ENCODE peak calls at places on chromosomes 1 and 21, in six cellular contexts. B is A549, R is H1, T is NB4, I is esophagus squamous epithelium, J is heart left ventricle. D is an unnamed sample.

GRCh38 chr1:7616076-7616833 is 154.8 kb upstream of the VAMP3 start:
- DNase-seq in T (peak), B (peak), J (peak), I (no peak), R (no peak), D (no peak)

GRCh38 chr1:206524739-206525364 is 17.5 kb downstream of the RASSF5 start:
- DNase-seq in J (no peak), T (no peak), I (no peak), B (no peak), R (no peak), D (no peak)

GRCh38 chr1:22273686-22274681 is 131.1 kb upstream of the WNT4 start:
- DNase-seq in B (no peak), I (no peak), T (no peak), J (no peak), R (no peak), D (no peak)

GRCh38 chr1:96333522-96334235 is 387.9 kb upstream of the PTBP2 start:
- DNase-seq in B (no peak), J (no peak), R (no peak), I (no peak), T (no peak), D (no peak)

GRCh38 chr1:149849246-149849946 is 50.0 kb upstream of the BOLA1 start:
- DNase-seq in B (no peak), R (no peak), T (peak), J (no peak), I (no peak), D (no peak)

GRCh38 chr1:38117444-38117887 is 70.9 kb upstream of the POU3F1 start:
- DNase-seq in B (no peak), R (no peak), T (no peak), I (no peak), J (no peak), D (peak)

GRCh38 chr1:114456586-114456985 is 54.4 kb downstream of the TRIM33 start:
- DNase-seq in B (no peak), J (no peak), T (no peak), I (no peak), R (no peak), D (no peak)

GRCh38 chr1:28766532-28767183 is 29.9 kb downstream of the YTHDF2 start:
- DNase-seq in B (no peak), T (no peak), J (no peak), R (no peak), I (no peak), D (no peak)

GRCh38 chr1:35044406-35044805 is 12.7 kb upstream of the ZMYM6 start:
- DNase-seq in T (no peak), B (no peak), R (no peak), J (no peak), I (no peak), D (no peak)

GRCh38 chr1:197150336-197151005 is 4.0 kb upstream of the ASPM start:
- DNase-seq in T (no peak), R (no peak), B (no peak), J (no peak), I (no peak), D (no peak)

GRCh38 chr1:48228156-48228555 is 5.6 kb downstream of the SLC5A9 start:
- DNase-seq in T (no peak), J (no peak), B (no peak), R (peak), I (no peak), D (no peak)

GRCh38 chr1:154476791-154477190 is 25.2 kb upstream of the TDRD10 start:
- DNase-seq in J (no peak), I (no peak), T (no peak), B (no peak), R (no peak), D (peak)

GRCh38 chr1:55195523-55196233 is 19.5 kb downstream of the USP24 start:
- DNase-seq in B (no peak), J (no peak), T (peak), R (no peak), I (no peak), D (no peak)

GRCh38 chr1:116154536-116154935 is 43.3 kb downstream of the MAB21L3 start:
- DNase-seq in B (no peak), T (no peak), R (no peak), J (no peak), I (no peak), D (no peak)

GRCh38 chr1:77655431-77655974 is 27.0 kb downstream of the ZZZ3 start:
- DNase-seq in T (no peak), J (no peak), B (no peak), R (no peak), I (no peak), D (no peak)

GRCh38 chr1:13960376-13960987 is 260.5 kb downstream of the PRDM2 start:
- DNase-seq in B (peak), I (no peak), J (peak), T (peak), R (peak), D (peak)

GRCh38 chr1:43238104-43238503 is 31.7 kb upstream of the TMEM125 start:
- DNase-seq in B (peak), J (peak), R (peak), T (peak), I (no peak), D (peak)

GRCh38 chr1:23638786-23639241 is 52.8 kb upstream of the RPL11 start:
- DNase-seq in I (no peak), J (no peak), T (no peak), R (no peak), B (no peak), D (no peak)

GRCh38 chr1:172360511-172360910 is 60.0 kb upstream of the C1orf105 start:
- DNase-seq in I (no peak), T (no peak), R (peak), J (no peak), B (no peak), D (no peak)

GRCh38 chr1:209207701-209208286 is 375.7 kb upstream of the CAMK1G start:
- DNase-seq in I (no peak), J (peak), R (peak), B (peak), T (peak), D (peak)

GRCh38 chr1:43958351-43959255 is 11.2 kb upstream of the DPH2 start:
- DNase-seq in I (no peak), B (no peak), T (no peak), J (no peak), R (no peak), D (no peak)

GRCh38 chr1:64320899-64321624 is 117.6 kb downstream of the UBE2U start:
- DNase-seq in B (no peak), T (peak), I (no peak), R (no peak), J (no peak), D (no peak)

GRCh38 chr1:179910934-179911333 is 28.8 kb downstream of the TOR1AIP1 start:
- DNase-seq in J (no peak), R (no peak), I (no peak), T (no peak), B (no peak), D (no peak)

DNA sequence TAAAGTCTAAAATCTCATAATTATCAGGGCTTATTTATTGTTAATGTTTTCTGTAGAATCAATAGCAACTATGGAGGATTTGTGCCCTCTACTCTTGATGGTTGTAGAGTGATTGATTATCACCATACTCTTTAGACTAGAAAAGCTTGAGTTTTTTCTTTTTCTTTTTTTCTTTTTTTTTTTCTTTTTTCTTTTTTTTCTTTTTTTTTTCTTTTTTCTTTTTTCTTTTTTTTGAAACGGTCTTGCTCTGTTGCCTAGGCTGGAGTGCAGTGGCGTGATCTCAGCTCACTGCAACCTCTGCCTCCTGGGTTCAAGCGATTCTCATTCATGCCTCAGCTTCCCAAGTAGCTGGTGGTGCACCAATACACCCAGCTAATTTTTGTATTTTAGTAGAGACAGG is 29.7 kb downstream of the TOR1AIP1 start:
- DNase-seq in T (no peak), J (no peak), B (no peak), I (no peak), R (no peak), D (no peak)
- TF ChIP-seq CTCF in T (no peak), J (no peak), B (no peak), I (no peak), R (no peak), D (no peak)

GRCh38 chr1:32981003-32981909 is 16.6 kb upstream of the RNF19B start:
- DNase-seq in T (peak), I (no peak), B (peak), R (no peak), J (peak), D (peak)
- TF ChIP-seq POLR2A in T (no peak), I (peak), B (peak), R (no peak), J (peak), D (no peak)

GRCh38 chr1:1426961-1427934 is 6.2 kb upstream of the ANKRD65 start:
- DNase-seq in J (no peak), I (no peak), T (no peak), B (no peak), R (no peak), D (no peak)
- TF ChIP-seq CTCF in J (no peak), I (no peak), T (no peak), B (no peak), R (no peak), D (no peak)

GRCh38 chr1:235063068-235063765 is 65.4 kb downstream of the TOMM20 start:
- DNase-seq in R (no peak), I (no peak), B (no peak), J (no peak), T (peak), D (no peak)
- TF ChIP-seq POLR2A in R (no peak), I (no peak), B (no peak), J (no peak), T (no peak), D (no peak)

GRCh38 chr1:234842726-234843641 is 233.0 kb upstream of the IRF2BP2 start:
- DNase-seq in J (no peak), I (no peak), R (no peak), B (no peak), T (peak), D (no peak)
- TF ChIP-seq CTCF in J (no peak), I (no peak), R (no peak), B (no peak), T (no peak), D (no peak)

GRCh38 chr21:17611414-17612022 is 1.2 kb downstream of the BTG3 start:
- DNase-seq in B (peak), I (peak), J (peak), T (peak), R (no peak), D (peak)
- TF ChIP-seq POLR2A in B (no peak), I (peak), J (no peak), T (no peak), R (peak), D (no peak)

GRCh38 chr1:228270032-228270431 is 62.2 kb downstream of the OBSCN start:
- DNase-seq in I (no peak), R (no peak), J (no peak), B (no peak), T (no peak), D (no peak)

GRCh38 chr1:228268891-228269285 is 61.0 kb downstream of the OBSCN start:
- DNase-seq in R (no peak), T (no peak), I (no peak), J (no peak), B (no peak), D (no peak)

GRCh38 chr1:228265167-228265566 is 57.3 kb downstream of the OBSCN start:
- DNase-seq in R (no peak), J (no peak), I (no peak), B (no peak), T (peak), D (no peak)

GRCh38 chr1:228271701-228272251 is 63.9 kb downstream of the OBSCN start:
- DNase-seq in R (no peak), B (no peak), I (no peak), T (no peak), J (no peak), D (no peak)

GRCh38 chr1:228267962-228268890 is 60.4 kb downstream of the OBSCN start:
- DNase-seq in T (no peak), J (peak), B (no peak), R (no peak), I (no peak), D (no peak)
- TF ChIP-seq CTCF in T (no peak), J (no peak), B (no peak), R (peak), I (no peak), D (no peak)

GRCh38 chr1:236523704-236524141 is at the start of gene LGALS8:
- DNase-seq in B (peak), J (peak), I (peak), T (peak), R (no peak), D (peak)
- TF ChIP-seq POLR2A in B (peak), J (peak), I (peak), T (no peak), R (no peak), D (no peak)

GRCh38 chr1:203217668-203218067 is 11.8 kb downstream of the CHIT1 start:
- DNase-seq in J (no peak), B (no peak), I (no peak), R (no peak), T (no peak), D (no peak)
- TF ChIP-seq CTCF in J (no peak), B (no peak), I (no peak), R (no peak), T (no peak), D (no peak)

DNA sequence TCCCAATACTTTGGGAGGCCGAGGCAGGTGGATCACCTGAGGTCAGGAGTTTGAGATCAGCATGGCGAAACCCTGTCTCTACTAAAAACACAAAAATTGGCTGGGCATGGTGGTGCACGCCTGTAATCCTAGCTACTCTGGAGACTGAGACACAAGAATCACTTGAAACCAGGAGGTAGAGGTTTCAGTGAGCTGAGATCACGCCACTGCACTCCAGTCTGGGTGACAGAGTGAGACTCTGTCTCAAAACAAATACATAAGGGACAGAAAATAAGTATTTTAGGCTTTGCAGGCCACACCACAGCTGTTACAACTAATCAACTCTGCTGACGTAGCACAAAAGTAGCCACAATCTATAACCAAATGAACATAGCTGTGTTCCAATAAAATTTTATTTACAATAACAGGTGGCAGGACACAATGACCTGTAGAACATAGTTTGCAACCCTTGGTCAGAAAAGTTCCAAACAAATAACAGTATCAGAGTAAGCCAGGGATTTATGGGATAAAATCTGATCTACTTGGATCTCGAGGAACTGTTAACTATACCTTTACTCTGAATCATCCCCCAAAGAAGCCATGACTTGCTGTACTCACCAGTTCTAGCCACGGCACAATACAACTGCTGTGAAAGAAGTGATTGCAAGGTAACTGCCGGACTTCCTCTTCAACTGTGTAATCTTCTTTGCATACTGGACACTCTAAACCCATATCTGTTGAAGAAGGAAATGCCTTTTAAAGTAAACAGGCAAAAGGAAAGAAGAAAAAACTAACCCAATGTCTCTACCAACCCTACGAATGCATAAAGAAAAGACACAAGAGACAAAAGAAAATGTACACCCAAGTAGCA is 28.3 kb downstream of the CD160 start:
- DNase-seq in B (no peak), J (no peak), T (no peak), R (no peak), I (no peak), D (no peak)
- TF ChIP-seq POLR2A in B (no peak), J (no peak), T (no peak), R (no peak), I (no peak), D (no peak)